ENCODE peak calls at places on chromosomes 6 and 20, in six cellular contexts. W is uterus, B is SJSA1, I is upper lobe of right lung, Q is colonic mucosa, Y is heart left ventricle. H is an unnamed sample. For H3K9me3, the result is how much of the 10 kb centered on the place peaks cover.

GRCh38 chr20:33433875-33434274 is 9.7 kb downstream of the SNTA1 start:
- DNase-seq in W (no peak), B (no peak), I (no peak), Q (no peak), Y (no peak), H (no peak)

GRCh38 chr20:32972181-32973076 is 31.8 kb downstream of the SUN5 start:
- DNase-seq in W (no peak), B (peak), I (peak), Q (peak), Y (no peak), H (no peak)

GRCh38 chr6:116969211-116969863 is 92.3 kb downstream of the RFX6 start:
- DNase-seq in W (no peak), B (no peak), I (no peak), Q (peak), Y (no peak), H (peak)

GRCh38 chr20:54173653-54174451 is at the start of gene CYP24A1:
- DNase-seq in W (no peak), B (no peak), I (peak), Q (no peak), Y (no peak), H (no peak)

GRCh38 chr6:12595161-12595792 is 121.3 kb upstream of the PHACTR1 start:
- DNase-seq in W (no peak), B (no peak), I (no peak), Q (no peak), Y (no peak), H (peak)

GRCh38 chr6:127522714-127523113 is 3.6 kb upstream of the MTCL3 start:
- DNase-seq in W (no peak), B (no peak), I (no peak), Q (no peak), Y (no peak), H (no peak)

GRCh38 chr20:45934046-45934586 is 367 bp upstream of the PCIF1 start:
- DNase-seq in W (no peak), B (no peak), I (peak), Q (peak), Y (peak), H (peak)

GRCh38 chr20:41045680-41046079 is 17.1 kb downstream of the TOP1 start:
- DNase-seq in W (no peak), B (no peak), I (no peak), Q (no peak), Y (no peak), H (no peak)

GRCh38 chr20:57620274-57620990 is at the start of gene ZBP1:
- DNase-seq in W (no peak), B (no peak), I (peak), Q (peak), Y (no peak), H (no peak)

GRCh38 chr6:40855481-40855880 is 183.5 kb downstream of the UNC5CL start:
- DNase-seq in W (no peak), B (no peak), I (no peak), Q (no peak), Y (no peak), H (no peak)

GRCh38 chr6:5275497-5275896 is 14.2 kb downstream of the FARS2 start:
- DNase-seq in W (no peak), B (no peak), I (no peak), Q (no peak), Y (no peak), H (no peak)

GRCh38 chr6:14765106-14765505 is 480.8 kb upstream of the JARID2 start:
- DNase-seq in W (no peak), B (no peak), I (no peak), Q (no peak), Y (no peak), H (no peak)

GRCh38 chr6:56804996-56805395 is 149.9 kb upstream of the BEND6 start:
- DNase-seq in W (no peak), B (no peak), I (no peak), Q (no peak), Y (no peak), H (no peak)

GRCh38 chr6:135478626-135479025 is 18.9 kb downstream of the AHI1 start:
- DNase-seq in W (no peak), B (no peak), I (no peak), Q (no peak), Y (no peak), H (no peak)

GRCh38 chr6:135481786-135482369 is 15.7 kb downstream of the AHI1 start:
- DNase-seq in W (no peak), B (no peak), I (no peak), Q (no peak), Y (no peak), H (no peak)
- H3K9me3 ChIP-seq in W (under half), B (under half), I (under half), Q (under half), Y (under half), H (under half)

DNA sequence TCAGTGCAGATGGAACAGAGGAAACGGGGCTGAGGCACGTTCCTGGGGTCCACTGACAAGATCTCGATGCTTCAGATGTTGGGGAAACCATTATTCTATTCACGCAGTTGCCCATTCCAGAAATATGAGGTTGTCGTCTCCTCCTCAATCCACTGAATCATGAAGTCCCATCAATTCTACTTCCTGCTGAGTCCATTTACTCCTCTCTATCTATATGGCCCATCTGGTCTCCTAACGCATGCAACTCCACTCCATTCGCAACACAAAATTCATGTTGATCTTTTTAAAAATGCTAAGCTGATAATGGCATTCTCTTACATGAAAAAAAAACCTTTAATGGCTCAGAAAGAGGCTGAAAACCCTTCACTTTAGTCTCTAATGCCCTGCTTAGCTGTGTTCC is 37.5 kb downstream of the MAP3K5 start:
- DNase-seq in W (no peak), B (no peak), I (no peak), Q (no peak), Y (no peak), H (no peak)
- H3K9me3 ChIP-seq in W (under half), B (under half), I (under half), Q (under half), Y (under half), H (under half)

DNA sequence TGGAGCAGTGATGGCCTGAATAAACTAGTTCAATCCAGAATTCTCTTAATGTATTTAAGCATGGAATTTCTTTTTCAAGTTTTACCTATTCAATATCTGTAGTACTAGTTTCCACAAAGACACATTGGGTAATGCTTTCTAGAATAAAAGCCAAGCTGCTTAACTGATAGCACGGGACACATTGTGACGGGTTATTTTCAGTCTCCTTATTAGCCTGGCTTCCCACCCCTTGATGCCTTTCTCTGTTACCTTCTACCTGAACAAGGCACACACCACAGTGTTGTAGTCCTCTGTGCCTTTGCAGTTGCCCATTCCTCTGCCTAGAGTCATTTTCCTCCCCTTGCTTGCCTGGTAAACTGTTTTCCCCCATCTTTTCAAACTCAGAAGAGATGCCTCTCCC is 139.1 kb downstream of the HDGFL1 start:
- DNase-seq in W (no peak), B (no peak), I (no peak), Q (no peak), Y (no peak), H (no peak)
- H3K9me3 ChIP-seq in W (under half), B (under half), I (under half), Q (under half), Y (under half), H (under half)

DNA sequence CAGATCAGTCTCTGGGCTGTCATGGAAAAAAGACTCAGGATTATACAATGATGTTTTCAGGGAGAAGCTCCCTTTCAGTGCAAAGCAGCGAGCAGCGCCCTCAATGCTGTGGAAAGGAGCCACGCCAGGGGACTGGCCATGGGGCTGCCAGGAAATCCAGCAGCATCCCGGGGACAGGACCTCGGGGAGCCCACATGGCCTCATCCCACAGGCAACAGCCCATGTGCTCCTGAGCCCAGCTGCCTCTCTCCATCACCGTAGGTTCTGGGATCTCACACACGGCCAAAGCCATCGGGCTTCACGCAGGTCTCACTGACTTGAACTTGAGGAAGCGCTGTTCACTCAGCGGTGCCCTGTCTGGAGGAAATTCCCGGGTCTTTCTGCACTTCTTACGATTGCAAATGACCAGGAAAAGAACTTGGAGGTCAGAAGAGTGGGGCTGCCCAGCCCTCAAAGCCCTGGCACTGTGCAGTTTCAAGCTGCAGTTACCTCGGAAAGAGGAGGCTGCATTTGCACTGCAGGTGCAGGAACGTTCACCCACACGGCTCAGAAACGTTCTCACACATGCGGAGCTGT is 125.9 kb upstream of the THBS2 start:
- DNase-seq in W (no peak), B (no peak), I (no peak), Q (no peak), Y (no peak), H (no peak)
- H3K9me3 ChIP-seq in W (under half), B (under half), I (under half), Q (under half), Y (under half), H (under half)

DNA sequence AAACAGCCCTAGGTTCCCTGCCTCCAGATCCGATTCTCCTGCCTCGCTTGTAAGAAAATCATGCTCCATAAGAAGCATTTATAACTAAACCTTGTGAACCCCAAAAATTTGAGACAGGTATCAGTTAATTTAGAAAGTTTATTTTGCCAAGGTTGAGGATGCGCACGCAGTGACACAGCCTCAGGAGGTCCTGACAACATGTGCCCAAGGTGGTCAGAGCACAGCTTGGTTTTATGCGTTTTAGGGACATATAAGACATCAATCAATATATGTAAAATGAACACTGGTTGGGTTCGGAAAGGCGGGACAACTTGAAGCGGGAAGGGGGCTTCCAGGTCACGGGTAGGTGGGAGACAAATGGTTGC is 2.1 kb downstream of the ACOT13 start:
- DNase-seq in W (no peak), B (no peak), I (no peak), Q (no peak), Y (no peak), H (no peak)
- H3K9me3 ChIP-seq in W (under half), B (under half), I (under half), Q (under half), Y (under half), H (under half)

DNA sequence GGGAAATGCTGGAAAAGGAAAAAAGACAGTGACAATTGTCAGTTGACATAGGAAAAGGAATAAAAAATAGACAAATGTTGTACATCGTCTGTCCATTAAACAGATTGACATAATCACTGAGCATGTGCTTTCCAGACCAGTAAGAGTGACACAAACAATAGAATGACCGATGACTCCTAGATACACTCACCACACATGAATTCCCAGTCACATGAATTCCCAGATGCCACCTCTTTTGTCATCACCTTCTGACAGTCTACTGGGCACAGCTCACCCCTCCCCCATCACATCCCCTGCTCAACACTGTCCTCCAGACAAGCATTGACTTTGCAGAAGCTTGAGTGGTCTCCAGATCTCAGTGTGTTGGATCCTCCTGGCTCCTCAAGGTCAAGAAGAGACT is 25.9 kb downstream of the POM121L2 start:
- DNase-seq in W (no peak), B (no peak), I (no peak), Q (no peak), Y (no peak), H (no peak)
- H3K9me3 ChIP-seq in W (under half), B (under half), I (under half), Q (under half), Y (under half), H (under half)

H was measured in adrenal gland.